ENCODE peak calls at places on chromosomes 12 and 14, in six cellular contexts. O, I, H, F, W and N are unnamed samples.
A peak's percentile ranks its signal among the peaks of the same experiment; 100 is the strongest.

GRCh38 chr14:35553808-35554207 is 19.8 kb downstream of the INSM2 start:
- DNase-seq in H (no peak), I (no peak), W (peak; percentile 25), F (no peak), O (no peak), N (no peak)

GRCh38 chr12:106924458-106924857 is 31.2 kb upstream of the TMEM263 start:
- DNase-seq in F (no peak), H (no peak), W (no peak), I (no peak), O (no peak), N (no peak)

GRCh38 chr12:62446741-62447452 is 19.7 kb upstream of the MON2 start:
- DNase-seq in H (no peak), I (no peak), F (no peak), W (no peak), O (no peak), N (no peak)

GRCh38 chr12:27221625-27222387 is 22.3 kb upstream of the STK38L start:
- DNase-seq in I (no peak), F (no peak), H (no peak), W (no peak), O (no peak), N (no peak)

GRCh38 chr14:35121026-35121886 is 534 bp downstream of the PPP2R3C start:
- DNase-seq in W (peak; percentile 6), F (no peak), O (peak; percentile 82), I (no peak), H (no peak), N (no peak)

GRCh38 chr14:80005561-80005960 is 205.7 kb downstream of the DIO2 start:
- DNase-seq in I (no peak), W (no peak), O (no peak), H (no peak), F (no peak), N (no peak)

GRCh38 chr12:122951979-122952892 is 14.0 kb downstream of the ABCB9 start:
- DNase-seq in O (peak; percentile 60), W (peak; percentile 65), I (peak; percentile 78), H (peak; percentile 60), F (peak; percentile 52), N (peak; percentile 67)

GRCh38 chr12:17097674-17098073 is 491.7 kb upstream of the LMO3 start:
- DNase-seq in O (no peak), W (no peak), I (no peak), F (no peak), H (peak; percentile 2), N (no peak)

GRCh38 chr14:104731249-104731924 is 7.4 kb downstream of the ADSS1 start:
- DNase-seq in F (no peak), I (peak; percentile 71), O (no peak), H (peak; percentile 50), W (no peak), N (no peak)

GRCh38 chr12:29901585-29901984 is 117.8 kb upstream of the TMTC1 start:
- DNase-seq in W (no peak), O (no peak), H (no peak), F (no peak), I (no peak), N (no peak)

GRCh38 chr12:121530600-121531355 is 50.0 kb downstream of the KDM2B start:
- DNase-seq in W (peak; percentile 80), I (no peak), H (peak; percentile 55), O (peak; percentile 69), F (no peak), N (peak; percentile 72)

GRCh38 chr12:84243686-84244085 is 668.9 kb downstream of the SLC6A15 start:
- DNase-seq in I (no peak), F (no peak), W (no peak), H (no peak), O (no peak), N (no peak)

GRCh38 chr14:94751321-94751720 is 18.6 kb downstream of the GSC start:
- DNase-seq in W (no peak), F (no peak), I (no peak), O (no peak), H (no peak), N (no peak)

GRCh38 chr14:100078997-100079561 is 13.9 kb downstream of the EVL start:
- DNase-seq in I (peak; percentile 58), F (no peak), O (peak; percentile 75), H (peak; percentile 15), W (peak; percentile 84), N (peak; percentile 68)

GRCh38 chr12:66944365-66944764 is 265.5 kb upstream of the GRIP1 start:
- DNase-seq in W (no peak), H (no peak), O (no peak), F (no peak), I (no peak), N (no peak)

GRCh38 chr14:95056476-95056875 is 100.9 kb downstream of the DICER1 start:
- DNase-seq in F (no peak), H (no peak), I (no peak), O (no peak), W (no peak), N (no peak)

GRCh38 chr12:23221066-23221465 is 596.1 kb downstream of the ETNK1 start:
- DNase-seq in H (no peak), O (no peak), F (no peak), W (no peak), I (peak; percentile 41), N (no peak)

GRCh38 chr12:56084958-56085543 is 5.1 kb downstream of the ERBB3 start:
- DNase-seq in H (peak; percentile 63), F (no peak), W (no peak), I (peak; percentile 60), O (no peak), N (no peak)

GRCh38 chr12:42140901-42141300 is 3.8 kb downstream of the GXYLT1 start:
- DNase-seq in O (peak; percentile 75), H (no peak), W (peak; percentile 67), I (no peak), F (no peak), N (no peak)

GRCh38 chr12:11861864-11862600 is 208.7 kb upstream of the BCL2L14 start:
- DNase-seq in O (no peak), H (no peak), I (peak; percentile 48), F (no peak), W (no peak), N (no peak)

GRCh38 chr14:86364634-86365033 is 834.7 kb downstream of the FLRT2 start:
- DNase-seq in I (no peak), H (no peak), O (no peak), W (no peak), F (no peak), N (no peak)

GRCh38 chr14:84482256-84483071 is 1047.5 kb upstream of the FLRT2 start:
- DNase-seq in F (no peak), W (peak; percentile 56), O (peak; percentile 23), H (no peak), I (no peak), N (no peak)

GRCh38 chr14:77043984-77044485 is 15.5 kb upstream of the IRF2BPL start:
- DNase-seq in F (no peak), O (no peak), H (no peak), W (no peak), I (no peak), N (no peak)

GRCh38 chr12:115571446-115571845 is 706.0 kb downstream of the MED13L start:
- DNase-seq in F (no peak), H (no peak), O (no peak), I (no peak), W (no peak), N (no peak)

GRCh38 chr12:115572440-115572839 is 705.1 kb downstream of the MED13L start:
- DNase-seq in W (peak; percentile 21), H (no peak), F (no peak), O (no peak), I (no peak), N (no peak)

GRCh38 chr12:115570271-115570777 is 707.2 kb downstream of the MED13L start:
- DNase-seq in O (peak; percentile 23), W (no peak), I (peak; percentile 57), F (no peak), H (no peak), N (no peak)

GRCh38 chr12:115571027-115571426 is 706.5 kb downstream of the MED13L start:
- DNase-seq in F (no peak), W (no peak), O (no peak), I (no peak), H (no peak), N (no peak)

GRCh38 chr12:115569694-115570093 is 707.8 kb downstream of the MED13L start:
- DNase-seq in H (no peak), I (peak; percentile 47), F (no peak), O (no peak), W (no peak), N (no peak)
- TF ChIP-seq CTCF in H (peak; percentile 5), I (peak; percentile 57), F (no peak), O (peak; percentile 44), W (no peak), N (no peak)

DNA sequence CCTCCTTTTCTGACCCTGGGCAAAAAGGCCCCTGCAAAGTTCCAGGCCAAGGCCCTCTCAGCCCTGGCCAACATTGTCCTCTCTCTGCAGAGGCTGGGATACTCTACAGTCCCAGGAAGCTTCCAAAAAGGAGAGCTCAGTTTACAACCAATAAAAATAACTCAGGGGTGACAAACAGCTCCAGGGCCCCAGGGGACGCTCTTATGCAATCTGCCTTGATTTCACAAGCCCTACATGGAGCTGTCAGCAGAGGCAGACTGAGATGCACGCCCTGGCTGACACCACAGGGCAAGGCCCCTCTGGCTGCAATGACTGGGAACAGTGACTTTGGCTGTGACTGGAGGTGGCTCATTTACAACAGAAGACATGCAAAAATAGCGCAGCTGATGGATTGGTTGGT is 129.0 kb upstream of the MED13L start:
- DNase-seq in W (peak; percentile 94), O (peak; percentile 67), H (no peak), F (no peak), I (no peak), N (no peak)
- TF ChIP-seq CTCF in W (peak; percentile 16), O (no peak), H (peak; percentile 48), F (no peak), I (no peak), N (no peak)

DNA sequence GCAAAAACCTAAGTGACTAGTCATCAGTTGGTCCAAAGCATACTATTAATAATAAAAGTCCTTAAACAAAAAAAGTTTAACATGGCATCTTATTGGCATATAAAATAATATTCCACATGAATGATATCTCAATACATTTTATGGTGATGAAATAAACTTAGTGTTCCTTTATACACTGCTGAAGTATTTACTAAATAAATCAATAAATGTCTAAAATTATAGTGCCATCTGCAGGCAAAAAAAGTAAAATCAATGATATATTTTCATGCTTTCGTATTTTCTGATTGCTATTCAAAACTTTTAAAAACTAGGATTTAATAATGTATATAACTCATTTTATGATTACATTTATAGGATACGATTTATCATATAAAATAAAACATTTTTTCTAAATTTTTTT is 30.5 kb downstream of the PUS7L start:
- DNase-seq in F (no peak), W (peak; percentile 2), I (no peak), O (no peak), H (no peak), N (no peak)
- TF ChIP-seq CTCF in F (peak; percentile 54), W (peak; percentile 30), I (no peak), O (no peak), H (peak; percentile 42), N (no peak)

GRCh38 chr14:68012861-68013260 is 193.3 kb downstream of the RAD51B start:
- DNase-seq in I (no peak), O (no peak), W (no peak), H (no peak), F (no peak), N (no peak)

GRCh38 chr14:68014771-68015170 is 195.2 kb downstream of the RAD51B start:
- DNase-seq in O (no peak), F (no peak), W (no peak), I (no peak), H (no peak), N (no peak)

GRCh38 chr14:68013326-68013725 is 193.7 kb downstream of the RAD51B start:
- DNase-seq in W (no peak), I (no peak), F (no peak), H (no peak), O (no peak), N (no peak)

GRCh38 chr14:68016243-68016914 is 196.8 kb downstream of the RAD51B start:
- DNase-seq in H (no peak), I (no peak), W (peak; percentile 63), F (no peak), O (no peak), N (no peak)

GRCh38 chr14:68015356-68016242 is 196.0 kb downstream of the RAD51B start:
- DNase-seq in W (no peak), F (no peak), H (no peak), I (no peak), O (no peak), N (no peak)
- TF ChIP-seq CTCF in W (no peak), F (no peak), H (no peak), I (no peak), O (no peak), N (no peak)